ENCODE peak calls at places on chromosomes 6 and 20, in five cellular contexts. C is NCI-H748 treated with DMSO at 0.1 percent for 48 hours, L is amniotic stem cell, U is GM10248, M is T-helper 1 cell. H is an unnamed sample.

GRCh38 chr20:57089701-57090144 is 176.7 kb downstream of the BMP7 start:
- DNase-seq in C (no peak), L (no peak), U (peak; percentile 80), M (peak; percentile 34), H (no peak)

GRCh38 chr6:118786696-118787453 is 107.1 kb upstream of the ASF1A start:
- DNase-seq in C (no peak), L (no peak), U (no peak), M (no peak), H (no peak)

GRCh38 chr6:5124526-5124925 is 39.4 kb downstream of the PPP1R3G start:
- DNase-seq in C (no peak), L (no peak), U (no peak), M (no peak), H (no peak)

GRCh38 chr6:40806479-40806878 is 219.3 kb upstream of the LRFN2 start:
- DNase-seq in C (no peak), L (no peak), U (no peak), M (no peak), H (no peak)

GRCh38 chr6:5626727-5627426 is 365.6 kb downstream of the FARS2 start:
- DNase-seq in C (no peak), L (no peak), U (peak; percentile 38), M (peak; percentile 20), H (no peak)

GRCh38 chr6:16388488-16388887 is 150.1 kb downstream of the GMPR start:
- DNase-seq in C (no peak), L (no peak), U (no peak), M (no peak), H (no peak)

GRCh38 chr20:62227977-62228958 is 8.2 kb upstream of the HRH3 start:
- DNase-seq in C (no peak), L (no peak), U (no peak), M (no peak), H (no peak)

GRCh38 chr6:165042912-165043311 is 266.5 kb downstream of the C6orf118 start:
- DNase-seq in C (no peak), L (no peak), U (no peak), M (no peak), H (no peak)

GRCh38 chr20:32285621-32286334 is 8.3 kb downstream of the KIF3B start:
- DNase-seq in C (no peak), L (no peak), U (peak; percentile 51), M (peak; percentile 87), H (no peak)

GRCh38 chr20:43725666-43726065 is 1.1 kb downstream of the GTSF1L start:
- DNase-seq in C (no peak), L (no peak), U (no peak), M (no peak), H (no peak)

GRCh38 chr6:38021029-38021428 is 201.5 kb downstream of the ZFAND3 start:
- DNase-seq in C (peak; percentile 84), L (no peak), U (no peak), M (no peak), H (no peak)

GRCh38 chr6:162123797-162124196 is 603.8 kb downstream of the PRKN start:
- DNase-seq in C (peak; percentile 14), L (no peak), U (no peak), M (no peak), H (no peak)

GRCh38 chr6:5025911-5026819 is 22.3 kb upstream of the RPP40 start:
- DNase-seq in C (peak; percentile 35), L (no peak), U (no peak), M (no peak), H (no peak)